ENCODE peak calls at places on chromosomes 3 and 15, in eight cellular contexts. M, W, T, D, J, O, G and C are unnamed samples.

GRCh38 chr3:20462226-20462625 is 276.2 kb upstream of the SGO1 start:
- DNase-seq in D (peak), W (no peak), O (no peak), J (no peak), M (no peak), T (no peak), G (no peak), C (no peak)

GRCh38 chr3:53740946-53741345 is 105.3 kb downstream of the CHDH start:
- DNase-seq in M (no peak), D (no peak), J (no peak), T (no peak), W (no peak), G (no peak), O (no peak), C (no peak)

GRCh38 chr3:141368062-141368924 is at the start of gene ZBTB38:
- DNase-seq in G (no peak), T (peak), O (no peak), D (peak), J (peak), W (peak), M (peak), C (peak)

GRCh38 chr3:127150915-127151564 is 41.9 kb upstream of the PRR23E start:
- DNase-seq in T (no peak), D (no peak), W (no peak), G (no peak), J (no peak), O (no peak), M (no peak), C (no peak)

GRCh38 chr3:106814231-106814630 is 563.0 kb upstream of the CCDC54 start:
- DNase-seq in M (no peak), G (no peak), J (no peak), W (no peak), D (no peak), T (peak), O (no peak), C (no peak)

GRCh38 chr3:41751597-41751996 is 210.3 kb downstream of the ULK4 start:
- DNase-seq in D (no peak), T (no peak), J (no peak), G (no peak), M (no peak), O (no peak), W (no peak), C (no peak)

GRCh38 chr3:194443911-194444310 is 42.9 kb downstream of the ATP13A3 start:
- DNase-seq in G (no peak), D (no peak), W (no peak), T (no peak), O (no peak), J (no peak), M (no peak), C (no peak)

GRCh38 chr3:52354676-52355075 is 38.6 kb downstream of the DNAH1 start:
- DNase-seq in M (no peak), O (no peak), J (no peak), G (no peak), T (peak), W (no peak), D (no peak), C (no peak)

GRCh38 chr3:24220859-24221657 is 273.6 kb downstream of the THRB start:
- DNase-seq in W (peak), O (no peak), D (peak), M (no peak), J (peak), G (no peak), T (peak), C (no peak)

GRCh38 chr3:77411990-77412389 is 372.1 kb downstream of the ROBO2 start:
- DNase-seq in J (no peak), M (no peak), D (no peak), W (peak), G (no peak), O (no peak), T (no peak), C (no peak)

GRCh38 chr3:130539005-130539404 is 22.0 kb downstream of the COL6A6 start:
- DNase-seq in J (peak), M (peak), W (no peak), T (no peak), O (peak), D (peak), G (no peak), C (no peak)

GRCh38 chr3:15330031-15330596 is 2.3 kb downstream of the SH3BP5 start:
- DNase-seq in T (peak), G (no peak), O (no peak), J (no peak), D (no peak), W (no peak), M (no peak), C (no peak)

GRCh38 chr15:22930782-22931484 is 49.2 kb downstream of the CYFIP1 start:
- DNase-seq in J (no peak), D (no peak), M (no peak), O (no peak), T (peak), W (no peak), G (no peak), C (no peak)

GRCh38 chr15:75347222-75348033 is 589 bp downstream of the NEIL1 start:
- DNase-seq in J (peak), G (peak), O (peak), D (peak), M (peak), W (no peak), T (peak), C (peak)

GRCh38 chr3:19347701-19348100 is 199.4 kb downstream of the KCNH8 start:
- DNase-seq in J (no peak), T (no peak), O (no peak), W (no peak), M (no peak), D (no peak), G (no peak), C (no peak)

GRCh38 chr15:41279535-41280283 is 48.6 kb downstream of the CHP1 start:
- DNase-seq in J (no peak), W (no peak), O (no peak), M (no peak), D (no peak), G (no peak), T (no peak), C (no peak)

GRCh38 chr15:39918688-39919385 is 1.2 kb downstream of the GPR176 start:
- DNase-seq in M (no peak), W (peak), O (no peak), G (no peak), D (no peak), J (no peak), T (no peak), C (no peak)

GRCh38 chr15:69919816-69920215 is 177.9 kb downstream of the TLE3 start:
- DNase-seq in T (no peak), W (no peak), J (peak), G (no peak), D (peak), O (no peak), M (no peak), C (no peak)

GRCh38 chr3:173583496-173583895 is 186.0 kb downstream of the NLGN1 start:
- DNase-seq in M (no peak), G (no peak), T (no peak), D (peak), O (no peak), W (no peak), J (no peak), C (no peak)

GRCh38 chr15:69854521-69855171 is 243.1 kb downstream of the TLE3 start:
- DNase-seq in M (no peak), D (peak), J (peak), O (no peak), G (no peak), W (no peak), T (no peak), C (no peak)

GRCh38 chr15:82950746-82951370 is 1.7 kb downstream of the HOMER2 start:
- DNase-seq in D (no peak), G (no peak), J (no peak), O (no peak), T (no peak), M (no peak), W (no peak), C (no peak)

GRCh38 chr15:56869573-56869972 is 48.9 kb upstream of the TCF12 start:
- DNase-seq in G (no peak), W (no peak), O (no peak), M (peak), J (peak), T (no peak), D (peak), C (peak)

GRCh38 chr15:51629612-51630011 is 7.0 kb upstream of the DMXL2 start:
- DNase-seq in O (no peak), J (no peak), T (no peak), G (no peak), W (no peak), D (no peak), M (no peak), C (no peak)

GRCh38 chr15:70512772-70513362 is 250.5 kb downstream of the UACA start:
- DNase-seq in D (peak), O (peak), T (no peak), M (peak), W (no peak), J (peak), G (no peak), C (no peak)

GRCh38 chr3:137709011-137709601 is 55.0 kb upstream of the SOX14 start:
- DNase-seq in O (no peak), W (no peak), G (no peak), J (peak), T (no peak), D (peak), M (no peak), C (no peak)

GRCh38 chr3:150577854-150578253 is 25.3 kb upstream of the SELENOT start:
- DNase-seq in W (no peak), J (no peak), T (no peak), G (no peak), O (no peak), D (no peak), M (no peak), C (no peak)

GRCh38 chr3:122928396-122929187 is 99.0 kb downstream of the SEMA5B start:
- DNase-seq in M (no peak), O (no peak), T (no peak), J (no peak), G (no peak), D (no peak), W (no peak), C (no peak)

GRCh38 chr3:30539214-30539613 is 67.2 kb upstream of the TGFBR2 start:
- DNase-seq in G (no peak), W (no peak), O (no peak), T (no peak), M (no peak), D (no peak), J (no peak), C (no peak)

GRCh38 chr3:43176666-43177065 is 70.8 kb upstream of the POMGNT2 start:
- DNase-seq in M (no peak), O (no peak), W (no peak), T (no peak), D (no peak), G (no peak), J (no peak), C (no peak)

GRCh38 chr3:46584598-46585467 is 18.7 kb upstream of the LRRC2 start:
- DNase-seq in G (no peak), T (no peak), D (no peak), O (no peak), J (no peak), W (no peak), M (no peak), C (no peak)

GRCh38 chr3:72175305-72175858 is 390.4 kb upstream of the PROK2 start:
- DNase-seq in J (no peak), W (no peak), M (no peak), O (no peak), T (no peak), G (no peak), D (no peak), C (no peak)

GRCh38 chr3:121552379-121552778 is 6.6 kb upstream of the POLQ start:
- DNase-seq in O (no peak), D (no peak), J (no peak), M (no peak), T (no peak), G (no peak), W (no peak), C (no peak)

GRCh38 chr3:12303532-12303931 is 14.7 kb downstream of the PPARG start:
- DNase-seq in T (no peak), J (no peak), M (no peak), D (no peak), W (no peak), G (no peak), O (no peak), C (no peak)

GRCh38 chr3:61574854-61575253 is 13.5 kb downstream of the PTPRG start:
- DNase-seq in W (no peak), G (no peak), J (no peak), M (no peak), D (no peak), T (no peak), O (no peak), C (no peak)

GRCh38 chr15:71804695-71805470 is 5.5 kb upstream of the NR2E3 start:
- DNase-seq in G (no peak), O (no peak), D (no peak), W (no peak), J (no peak), M (no peak), T (no peak), C (no peak)

GRCh38 chr3:195895900-195896360 is 12.4 kb downstream of the TNK2 start:
- DNase-seq in T (peak), J (peak), D (peak), G (peak), M (peak), O (peak), W (no peak), C (peak)

GRCh38 chr3:191775451-191776233 is 314.7 kb downstream of the PYDC2 start:
- DNase-seq in M (no peak), G (no peak), J (no peak), O (no peak), W (no peak), T (no peak), D (no peak), C (no peak)
- H3K27ac ChIP-seq in M (no peak), G (no peak), J (no peak), O (no peak), W (peak), T (no peak), D (no peak), C (no peak)

DNA sequence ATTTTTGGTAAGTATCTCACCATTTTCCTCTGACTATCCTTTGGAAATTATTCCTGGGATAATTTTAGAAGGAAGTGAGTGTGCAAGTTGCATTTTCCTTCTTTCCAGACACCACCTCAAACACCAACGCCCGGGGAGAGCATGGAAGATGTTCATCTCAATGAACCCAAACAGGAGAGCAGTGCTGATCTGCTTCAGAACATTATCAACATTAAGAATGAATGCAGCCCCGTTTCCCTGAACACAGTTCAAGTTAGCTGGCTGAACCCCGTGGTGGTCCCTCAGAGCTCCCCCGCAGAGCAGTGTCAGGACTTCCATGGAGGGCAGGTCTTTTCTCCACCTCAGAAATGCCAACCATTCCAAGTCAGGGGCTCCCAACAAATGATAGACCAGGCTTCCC is 3.7 kb downstream of the NFKBIZ start:
- DNase-seq in J (no peak), M (no peak), T (no peak), G (no peak), W (no peak), D (no peak), O (no peak), C (no peak)
- H3K27ac ChIP-seq in J (no peak), M (peak), T (no peak), G (no peak), W (no peak), D (peak), O (peak), C (no peak)

GRCh38 chr3:33211444-33211843 is 7.2 kb downstream of the SUSD5 start:
- DNase-seq in G (no peak), O (no peak), D (no peak), W (no peak), M (no peak), J (no peak), T (no peak), C (no peak)

GRCh38 chr3:33212406-33212805 is 6.2 kb downstream of the SUSD5 start:
- DNase-seq in T (no peak), D (no peak), M (no peak), W (no peak), J (no peak), G (no peak), O (no peak), C (no peak)

GRCh38 chr3:33209357-33209756 is 9.3 kb downstream of the SUSD5 start:
- DNase-seq in T (no peak), J (no peak), O (no peak), G (no peak), M (no peak), D (no peak), W (no peak), C (no peak)
- H3K27ac ChIP-seq in T (no peak), J (no peak), O (no peak), G (no peak), M (no peak), D (no peak), W (no peak), C (no peak)

GRCh38 chr15:59723686-59724336 is 34.7 kb upstream of the BNIP2 start:
- DNase-seq in D (no peak), O (no peak), W (no peak), J (no peak), T (no peak), M (no peak), G (no peak), C (no peak)

GRCh38 chr15:59722032-59722431 is 32.9 kb upstream of the BNIP2 start:
- DNase-seq in T (no peak), M (no peak), G (no peak), W (no peak), J (no peak), O (no peak), D (no peak), C (no peak)

GRCh38 chr15:59722451-59722850 is 33.3 kb upstream of the BNIP2 start:
- DNase-seq in W (no peak), G (no peak), T (no peak), M (no peak), D (no peak), O (no peak), J (no peak), C (no peak)

GRCh38 chr15:59725172-59725486 is 36.0 kb upstream of the BNIP2 start:
- DNase-seq in J (no peak), T (no peak), M (no peak), W (no peak), G (no peak), O (no peak), D (no peak), C (no peak)
- H3K27ac ChIP-seq in J (no peak), T (no peak), M (no peak), W (no peak), G (no peak), O (no peak), D (no peak), C (no peak)

GRCh38 chr15:35750051-35750450 is 204.1 kb upstream of the DPH6 start:
- DNase-seq in J (no peak), D (no peak), G (no peak), W (no peak), O (no peak), T (no peak), M (no peak), C (no peak)

GRCh38 chr15:35752134-35752466 is 206.1 kb upstream of the DPH6 start:
- DNase-seq in M (no peak), D (peak), J (no peak), W (no peak), T (no peak), G (no peak), O (no peak), C (no peak)

GRCh38 chr15:35748105-35748504 is 202.1 kb upstream of the DPH6 start:
- DNase-seq in G (no peak), O (no peak), T (no peak), M (no peak), J (no peak), W (no peak), D (peak), C (no peak)

GRCh38 chr15:35753486-35753885 is 207.5 kb upstream of the DPH6 start:
- DNase-seq in G (no peak), W (no peak), M (no peak), O (no peak), J (peak), T (no peak), D (no peak), C (no peak)

DNA sequence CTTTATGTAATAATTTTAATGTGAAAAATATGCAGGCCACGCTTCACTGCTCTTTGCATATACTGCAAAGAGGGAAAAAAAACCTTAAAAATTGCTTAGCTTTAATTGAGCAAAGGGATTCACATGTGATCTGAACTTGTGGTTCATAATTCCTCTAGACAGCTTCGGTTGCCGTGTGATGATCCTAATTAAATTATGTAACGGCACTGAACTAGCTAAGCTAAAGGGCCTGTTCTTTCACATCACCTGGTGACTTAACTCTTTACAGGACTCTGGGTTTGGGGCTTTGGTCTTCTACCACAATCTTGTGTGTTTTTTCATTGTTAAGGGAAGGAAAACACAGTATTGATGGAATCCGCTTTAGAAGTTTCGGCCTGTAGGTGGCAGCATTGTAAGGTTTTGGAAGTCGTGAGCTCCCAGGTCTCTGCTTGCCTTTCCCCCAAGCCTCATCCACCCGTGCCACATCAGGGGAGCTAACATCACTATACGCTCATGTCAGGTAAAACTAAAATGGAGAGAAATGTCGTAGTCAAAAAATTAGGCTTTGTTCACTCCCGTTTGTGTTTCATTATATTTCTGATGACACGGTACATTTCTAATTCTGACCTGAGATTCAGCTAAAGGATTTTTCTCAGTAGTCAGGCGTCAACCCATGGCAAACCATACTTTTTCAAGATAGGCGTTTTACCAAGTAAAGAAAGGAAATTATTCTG is 205.6 kb upstream of the DPH6 start:
- DNase-seq in J (peak), M (peak), D (peak), T (peak), G (peak), O (peak), W (no peak), C (peak)
- H3K27ac ChIP-seq in J (no peak), M (no peak), D (no peak), T (no peak), G (no peak), O (no peak), W (no peak), C (no peak)

DNA sequence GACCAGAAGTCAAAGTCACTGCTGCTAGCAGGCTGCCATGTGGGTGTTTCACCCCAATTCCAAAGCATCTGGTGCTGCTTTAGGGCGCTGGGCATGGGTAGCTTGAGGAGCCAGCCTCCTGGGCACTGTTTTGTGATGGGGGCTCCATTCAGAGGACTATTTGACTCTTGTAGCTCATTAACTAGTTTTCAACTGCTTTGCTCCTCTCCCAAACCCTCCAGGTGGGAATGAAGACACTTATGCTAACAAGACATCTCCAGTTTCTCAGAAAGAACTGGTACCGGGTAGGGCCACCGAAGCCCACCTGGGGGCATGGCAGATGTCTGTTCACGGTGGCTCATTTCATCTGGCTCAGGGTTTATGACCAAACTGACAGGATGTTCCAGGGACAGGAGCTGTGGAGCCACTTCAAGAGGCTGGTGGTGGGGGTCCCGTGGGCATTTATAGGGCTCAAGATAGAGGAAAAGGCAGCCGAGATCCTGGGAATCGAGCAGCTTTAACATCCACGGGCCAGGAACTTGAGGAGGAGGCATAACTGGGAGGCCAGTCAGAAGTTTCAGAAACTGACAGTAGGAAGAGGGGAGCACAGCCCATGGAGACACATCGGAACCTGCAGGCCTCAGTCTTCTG is 17.7 kb downstream of the AMOTL2 start:
- DNase-seq in D (no peak), T (no peak), G (no peak), W (no peak), J (no peak), M (no peak), O (no peak), C (no peak)
- H3K27ac ChIP-seq in D (no peak), T (peak), G (no peak), W (peak), J (peak), M (no peak), O (no peak), C (peak)

GRCh38 chr15:68370768-68371151 is 61.2 kb downstream of the ITGA11 start:
- DNase-seq in D (no peak), J (no peak), O (no peak), M (no peak), T (peak), W (no peak), G (no peak), C (no peak)
- H3K27ac ChIP-seq in D (no peak), J (no peak), O (no peak), M (no peak), T (peak), W (no peak), G (no peak), C (no peak)